ENCODE peak calls at places on chromosomes 11 and 22, in four cellular contexts. L is GM12878, U is HepG2, F is K562. D is an unnamed sample.

GRCh38 chr11:31340903-31341572 is 28.5 kb downstream of the DCDC1 start:
- DNase-seq in L (no peak), U (peak; percentile 45), F (peak; percentile 20), D (peak; percentile 26)

GRCh38 chr11:2156416-2157182 is 4.4 kb downstream of the INS start:
- DNase-seq in L (no peak), U (peak; percentile 42), F (peak; percentile 79), D (peak; percentile 86)

GRCh38 chr22:19721486-19722172 is 1.7 kb upstream of the GP1BB start:
- DNase-seq in L (no peak), U (peak; percentile 32), F (no peak), D (no peak)

GRCh38 chr11:12224537-12224893 is 114.1 kb downstream of the MICAL2 start:
- DNase-seq in L (peak; percentile 65), U (no peak), F (no peak), D (no peak)

GRCh38 chr11:78290293-78291176 is 101.8 kb downstream of the USP35 start:
- DNase-seq in L (no peak), U (peak; percentile 97), F (peak; percentile 43), D (no peak)

GRCh38 chr11:110071197-110071596 is 22.0 kb upstream of the ZC3H12C start:
- DNase-seq in L (no peak), U (no peak), F (no peak), D (no peak)

GRCh38 chr11:134047586-134047999 is 21.3 kb upstream of the JAM3 start:
- DNase-seq in L (no peak), U (no peak), F (peak; percentile 23), D (no peak)

GRCh38 chr11:104090767-104091166 is 54.3 kb downstream of the DDI1 start:
- DNase-seq in L (no peak), U (no peak), F (no peak), D (no peak)

GRCh38 chr11:17827006-17827405 is 92.4 kb downstream of the KCNC1 start:
- DNase-seq in L (no peak), U (peak; percentile 7), F (no peak), D (no peak)

GRCh38 chr11:30046211-30046945 is 29.5 kb upstream of the KCNA4 start:
- DNase-seq in L (no peak), U (no peak), F (no peak), D (peak; percentile 52)

GRCh38 chr22:33036881-33037280 is 21.3 kb downstream of the SYN3 start:
- DNase-seq in L (no peak), U (no peak), F (no peak), D (no peak)

GRCh38 chr11:67277231-67277961 is 11.1 kb downstream of the GRK2 start:
- DNase-seq in L (peak; percentile 66), U (no peak), F (peak; percentile 85), D (peak; percentile 83)

GRCh38 chr22:41742918-41743317 is 43.6 kb downstream of the MEI1 start:
- DNase-seq in L (no peak), U (no peak), F (no peak), D (peak; percentile 36)

GRCh38 chr11:12199231-12199948 is 89.0 kb downstream of the MICAL2 start:
- DNase-seq in L (no peak), U (no peak), F (no peak), D (no peak)

GRCh38 chr11:128728767-128729587 is 35.1 kb downstream of the FLI1 start:
- DNase-seq in L (no peak), U (no peak), F (no peak), D (no peak)

GRCh38 chr11:105219269-105219668 is 79.7 kb upstream of the CARD18 start:
- DNase-seq in L (no peak), U (no peak), F (no peak), D (peak; percentile 18)

GRCh38 chr22:18133452-18133851 is 16.5 kb upstream of the USP18 start:
- DNase-seq in L (no peak), U (no peak), F (no peak), D (no peak)

GRCh38 chr11:134753805-134754130 is 341.7 kb upstream of the B3GAT1 start:
- DNase-seq in L (no peak), U (no peak), F (no peak), D (no peak)

GRCh38 chr11:95778699-95779098 is 10.9 kb downstream of the FAM76B start:
- DNase-seq in L (no peak), U (no peak), F (no peak), D (no peak)

GRCh38 chr11:65854871-65855837 is 2.8 kb downstream of the CFL1 start:
- DNase-seq in L (no peak), U (no peak), F (no peak), D (no peak)

GRCh38 chr11:79434263-79434662 is 6.6 kb downstream of the TENM4 start:
- DNase-seq in L (no peak), U (no peak), F (no peak), D (no peak)

GRCh38 chr11:130761560-130762220 is 154.6 kb downstream of the SNX19 start:
- DNase-seq in L (no peak), U (no peak), F (no peak), D (no peak)

GRCh38 chr11:124394408-124394807 is 4.4 kb downstream of the OR8B3 start:
- DNase-seq in L (no peak), U (no peak), F (no peak), D (no peak)

GRCh38 chr11:11856638-11857037 is 14.9 kb downstream of the USP47 start:
- DNase-seq in L (peak; percentile 52), U (no peak), F (no peak), D (no peak)

GRCh38 chr22:23984430-23984829 is 4.5 kb downstream of the GSTT2 start:
- DNase-seq in L (no peak), U (no peak), F (no peak), D (peak; percentile 79)

GRCh38 chr11:104705475-104706195 is 192.6 kb downstream of the CASP12 start:
- DNase-seq in L (peak; percentile 59), U (no peak), F (no peak), D (no peak)

GRCh38 chr22:38317995-38318715 is 922 bp upstream of the CSNK1E start:
- DNase-seq in L (no peak), U (peak; percentile 77), F (peak; percentile 69), D (no peak)
- TF ChIP-seq TCF7 in L (no peak), U (no peak), F (no peak), D (no peak)

GRCh38 chr11:19161651-19162050 is 40.1 kb downstream of the CSRP3 start:
- DNase-seq in L (no peak), U (no peak), F (no peak), D (no peak)

GRCh38 chr11:19164230-19164855 is 37.4 kb downstream of the CSRP3 start:
- DNase-seq in L (no peak), U (no peak), F (no peak), D (no peak)

GRCh38 chr11:19164881-19165280 is 36.9 kb downstream of the CSRP3 start:
- DNase-seq in L (no peak), U (no peak), F (no peak), D (no peak)

GRCh38 chr11:19163627-19164026 is 38.2 kb downstream of the CSRP3 start:
- DNase-seq in L (no peak), U (no peak), F (peak; percentile 14), D (no peak)

GRCh38 chr11:19162946-19163345 is 38.8 kb downstream of the CSRP3 start:
- DNase-seq in L (no peak), U (no peak), F (no peak), D (no peak)
- TF ChIP-seq TCF7 in L (no peak), U (no peak), F (no peak), D (no peak)

GRCh38 chr11:3947084-3947483 is 91.6 kb downstream of the STIM1 start:
- DNase-seq in L (peak; percentile 76), U (no peak), F (no peak), D (no peak)
- TF ChIP-seq TCF7 in L (no peak), U (no peak), F (no peak), D (no peak)

GRCh38 chr22:44249376-44250147 is 63.2 kb downstream of the SHISAL1 start:
- DNase-seq in L (no peak), U (no peak), F (no peak), D (no peak)

GRCh38 chr22:44246615-44247326 is 66.0 kb downstream of the SHISAL1 start:
- DNase-seq in L (no peak), U (no peak), F (no peak), D (no peak)

GRCh38 chr22:44247346-44247745 is 65.4 kb downstream of the SHISAL1 start:
- DNase-seq in L (no peak), U (no peak), F (no peak), D (no peak)

GRCh38 chr22:44247923-44248892 is 64.5 kb downstream of the SHISAL1 start:
- DNase-seq in L (no peak), U (no peak), F (no peak), D (no peak)

DNA sequence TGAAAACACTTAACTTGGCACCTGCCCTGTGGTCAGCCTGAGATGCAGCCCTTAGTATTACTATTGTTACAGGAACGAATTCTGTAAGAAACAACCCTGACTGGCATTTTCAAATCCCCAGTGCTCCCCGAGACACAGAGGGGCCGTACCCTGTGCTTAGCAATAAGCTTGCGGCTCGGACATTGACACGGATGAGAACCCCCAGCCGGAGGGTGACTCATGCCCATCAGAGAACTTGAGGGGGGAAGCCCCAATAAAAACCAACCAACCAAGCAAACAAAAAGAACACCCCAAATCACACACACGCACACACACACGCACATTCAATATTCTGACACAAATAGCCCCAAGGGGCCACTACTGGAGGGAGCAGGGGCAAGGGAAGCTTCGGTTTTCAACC is 63.8 kb downstream of the SHISAL1 start:
- DNase-seq in L (peak; percentile 7), U (no peak), F (no peak), D (no peak)
- TF ChIP-seq TCF7 in L (no peak), U (no peak), F (no peak), D (no peak)

GRCh38 chr22:43747877-43748276 is 64.2 kb downstream of the EFCAB6 start:
- DNase-seq in L (no peak), U (no peak), F (no peak), D (no peak)

GRCh38 chr22:43743929-43744643 is 68.0 kb downstream of the EFCAB6 start:
- DNase-seq in L (no peak), U (no peak), F (no peak), D (no peak)

GRCh38 chr22:43743131-43743530 is 69.0 kb downstream of the EFCAB6 start:
- DNase-seq in L (no peak), U (no peak), F (peak; percentile 9), D (peak; percentile 73)

GRCh38 chr22:43742551-43742950 is 69.6 kb downstream of the EFCAB6 start:
- DNase-seq in L (no peak), U (no peak), F (no peak), D (no peak)

DNA sequence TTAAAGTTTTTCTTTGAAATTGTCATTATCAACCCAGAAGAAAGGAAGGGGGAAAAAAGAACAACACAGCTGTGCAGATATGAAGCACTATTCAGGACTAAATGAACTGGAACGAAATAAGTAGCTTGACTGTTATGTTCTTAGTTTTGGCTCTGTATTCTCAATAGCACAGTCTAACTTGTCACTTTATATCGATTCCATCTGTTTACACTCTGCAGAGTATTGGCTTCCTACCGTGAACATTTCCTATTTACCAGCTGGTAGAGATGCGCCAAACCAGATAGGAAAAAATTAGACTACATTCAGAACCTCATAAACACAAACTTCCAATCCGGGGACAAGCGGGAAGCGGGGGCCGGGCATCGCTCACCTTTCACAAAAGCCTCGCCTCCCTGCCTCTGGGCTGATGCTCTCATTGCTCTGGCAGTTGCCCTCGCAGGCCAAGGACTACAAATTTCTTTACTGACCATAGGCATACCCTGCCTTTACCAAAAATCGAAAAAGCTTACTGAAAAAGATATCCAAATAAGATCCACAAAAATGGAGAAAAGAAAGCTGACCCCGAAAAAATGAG is 66.2 kb downstream of the EFCAB6 start:
- DNase-seq in L (no peak), U (no peak), F (no peak), D (no peak)
- TF ChIP-seq TCF7 in L (no peak), U (no peak), F (no peak), D (no peak)